ENCODE peak calls at places on chromosome 22, in six cellular contexts. One of them, this sample, is unnamed.

GRCh38 chr22:29205598-29206371 is at the start of gene EMID1:
- DNase-seq in kidney epithelial cell: no peak
- DNase-seq in GM06990: peak
- DNase-seq in foreskin fibroblast: peak
- DNase-seq in transverse colon: peak
- DNase-seq in cardiac muscle cell: peak
- DNase-seq in this sample: no peak

GRCh38 chr22:37276771-37277170 is 5.5 kb upstream of the CYTH4 start:
- DNase-seq in GM06990: no peak
- DNase-seq in kidney epithelial cell: no peak
- DNase-seq in foreskin fibroblast: peak
- DNase-seq in transverse colon: no peak
- DNase-seq in cardiac muscle cell: peak
- DNase-seq in this sample: no peak

GRCh38 chr22:44311855-44312170 is 938 bp downstream of the SHISAL1 start:
- DNase-seq in transverse colon: no peak
- DNase-seq in cardiac muscle cell: peak
- DNase-seq in GM06990: no peak
- DNase-seq in foreskin fibroblast: peak
- DNase-seq in kidney epithelial cell: peak
- DNase-seq in this sample: peak

GRCh38 chr22:30927806-30928205 is 40.8 kb downstream of the MORC2 start:
- DNase-seq in cardiac muscle cell: no peak
- DNase-seq in foreskin fibroblast: no peak
- DNase-seq in kidney epithelial cell: no peak
- DNase-seq in transverse colon: no peak
- DNase-seq in GM06990: no peak
- DNase-seq in this sample: no peak

GRCh38 chr22:36635483-36635882 is 68.1 kb downstream of the CACNG2 start:
- DNase-seq in GM06990: no peak
- DNase-seq in cardiac muscle cell: no peak
- DNase-seq in foreskin fibroblast: no peak
- DNase-seq in transverse colon: no peak
- DNase-seq in kidney epithelial cell: no peak
- DNase-seq in this sample: no peak

GRCh38 chr22:29314537-29315285 is 786 bp downstream of the RASL10A start:
- DNase-seq in cardiac muscle cell: no peak
- DNase-seq in kidney epithelial cell: no peak
- DNase-seq in GM06990: no peak
- DNase-seq in foreskin fibroblast: no peak
- DNase-seq in transverse colon: peak
- DNase-seq in this sample: no peak

GRCh38 chr22:24153353-24153752 is 27.9 kb upstream of the SUSD2 start:
- DNase-seq in kidney epithelial cell: no peak
- DNase-seq in cardiac muscle cell: peak
- DNase-seq in foreskin fibroblast: peak
- DNase-seq in transverse colon: peak
- DNase-seq in GM06990: no peak
- DNase-seq in this sample: no peak

GRCh38 chr22:30922151-30922611 is 46.4 kb downstream of the MORC2 start:
- DNase-seq in foreskin fibroblast: peak
- DNase-seq in kidney epithelial cell: peak
- DNase-seq in cardiac muscle cell: peak
- DNase-seq in GM06990: peak
- DNase-seq in transverse colon: peak
- DNase-seq in this sample: no peak

GRCh38 chr22:48238966-48239365 is 1476.5 kb downstream of the TBC1D22A start:
- DNase-seq in foreskin fibroblast: no peak
- DNase-seq in GM06990: no peak
- DNase-seq in kidney epithelial cell: no peak
- DNase-seq in transverse colon: no peak
- DNase-seq in cardiac muscle cell: no peak
- DNase-seq in this sample: no peak

GRCh38 chr22:41805639-41806038 is 5.2 kb downstream of the CCDC134 start:
- DNase-seq in foreskin fibroblast: no peak
- DNase-seq in kidney epithelial cell: no peak
- DNase-seq in cardiac muscle cell: no peak
- DNase-seq in GM06990: no peak
- DNase-seq in transverse colon: no peak
- DNase-seq in this sample: no peak

GRCh38 chr22:29700206-29700948 is 19.4 kb upstream of the CABP7 start:
- DNase-seq in kidney epithelial cell: no peak
- DNase-seq in foreskin fibroblast: peak
- DNase-seq in cardiac muscle cell: no peak
- DNase-seq in transverse colon: no peak
- DNase-seq in GM06990: no peak
- DNase-seq in this sample: no peak

GRCh38 chr22:37559521-37559900 is 769 bp upstream of the CDC42EP1 start:
- DNase-seq in foreskin fibroblast: no peak
- DNase-seq in transverse colon: no peak
- DNase-seq in cardiac muscle cell: no peak
- DNase-seq in GM06990: no peak
- DNase-seq in kidney epithelial cell: no peak
- DNase-seq in this sample: no peak

GRCh38 chr22:37182101-37182948 is 5.7 kb downstream of the C1QTNF6 start:
- DNase-seq in transverse colon: no peak
- DNase-seq in GM06990: no peak
- DNase-seq in cardiac muscle cell: no peak
- DNase-seq in kidney epithelial cell: no peak
- DNase-seq in foreskin fibroblast: no peak
- DNase-seq in this sample: no peak

GRCh38 chr22:24460418-24461089 is 33.2 kb downstream of the ADORA2A start:
- DNase-seq in GM06990: no peak
- DNase-seq in transverse colon: no peak
- DNase-seq in foreskin fibroblast: no peak
- DNase-seq in kidney epithelial cell: no peak
- DNase-seq in cardiac muscle cell: peak
- DNase-seq in this sample: no peak

GRCh38 chr22:25366876-25367466 is 147.5 kb downstream of the CRYBB2 start:
- DNase-seq in foreskin fibroblast: no peak
- DNase-seq in GM06990: no peak
- DNase-seq in transverse colon: no peak
- DNase-seq in kidney epithelial cell: no peak
- DNase-seq in cardiac muscle cell: no peak
- DNase-seq in this sample: no peak

GRCh38 chr22:35411112-35411511 is 11.2 kb downstream of the MCM5 start:
- DNase-seq in kidney epithelial cell: no peak
- DNase-seq in GM06990: peak
- DNase-seq in transverse colon: peak
- DNase-seq in foreskin fibroblast: no peak
- DNase-seq in cardiac muscle cell: no peak
- DNase-seq in this sample: no peak

GRCh38 chr22:18024276-18024939 is at the start of gene MICAL3:
- DNase-seq in GM06990: peak
- DNase-seq in cardiac muscle cell: peak
- DNase-seq in foreskin fibroblast: peak
- DNase-seq in transverse colon: peak
- DNase-seq in kidney epithelial cell: no peak
- DNase-seq in this sample: no peak

GRCh38 chr22:44204937-44205712 is 24.4 kb downstream of the PARVG start:
- DNase-seq in cardiac muscle cell: no peak
- DNase-seq in foreskin fibroblast: no peak
- DNase-seq in transverse colon: no peak
- DNase-seq in kidney epithelial cell: no peak
- DNase-seq in GM06990: no peak
- DNase-seq in this sample: no peak

GRCh38 chr22:44024288-44024908 is at the start of gene PARVB:
- DNase-seq in kidney epithelial cell: no peak
- DNase-seq in GM06990: peak
- DNase-seq in transverse colon: peak
- DNase-seq in cardiac muscle cell: peak
- DNase-seq in foreskin fibroblast: peak
- DNase-seq in this sample: no peak

GRCh38 chr22:42275970-42276369 is 5.5 kb upstream of the TCF20 start:
- DNase-seq in transverse colon: no peak
- DNase-seq in GM06990: no peak
- DNase-seq in cardiac muscle cell: no peak
- DNase-seq in foreskin fibroblast: no peak
- DNase-seq in kidney epithelial cell: no peak
- DNase-seq in this sample: no peak

GRCh38 chr22:29006346-29006745 is 55.3 kb downstream of the C22orf31 start:
- DNase-seq in GM06990: no peak
- DNase-seq in kidney epithelial cell: no peak
- DNase-seq in cardiac muscle cell: no peak
- DNase-seq in foreskin fibroblast: no peak
- DNase-seq in transverse colon: no peak
- DNase-seq in this sample: no peak

GRCh38 chr22:21673534-21674321 is 7.9 kb downstream of the PPIL2 start:
- DNase-seq in foreskin fibroblast: no peak
- DNase-seq in GM06990: no peak
- DNase-seq in transverse colon: no peak
- DNase-seq in cardiac muscle cell: no peak
- DNase-seq in kidney epithelial cell: no peak
- DNase-seq in this sample: no peak

DNA sequence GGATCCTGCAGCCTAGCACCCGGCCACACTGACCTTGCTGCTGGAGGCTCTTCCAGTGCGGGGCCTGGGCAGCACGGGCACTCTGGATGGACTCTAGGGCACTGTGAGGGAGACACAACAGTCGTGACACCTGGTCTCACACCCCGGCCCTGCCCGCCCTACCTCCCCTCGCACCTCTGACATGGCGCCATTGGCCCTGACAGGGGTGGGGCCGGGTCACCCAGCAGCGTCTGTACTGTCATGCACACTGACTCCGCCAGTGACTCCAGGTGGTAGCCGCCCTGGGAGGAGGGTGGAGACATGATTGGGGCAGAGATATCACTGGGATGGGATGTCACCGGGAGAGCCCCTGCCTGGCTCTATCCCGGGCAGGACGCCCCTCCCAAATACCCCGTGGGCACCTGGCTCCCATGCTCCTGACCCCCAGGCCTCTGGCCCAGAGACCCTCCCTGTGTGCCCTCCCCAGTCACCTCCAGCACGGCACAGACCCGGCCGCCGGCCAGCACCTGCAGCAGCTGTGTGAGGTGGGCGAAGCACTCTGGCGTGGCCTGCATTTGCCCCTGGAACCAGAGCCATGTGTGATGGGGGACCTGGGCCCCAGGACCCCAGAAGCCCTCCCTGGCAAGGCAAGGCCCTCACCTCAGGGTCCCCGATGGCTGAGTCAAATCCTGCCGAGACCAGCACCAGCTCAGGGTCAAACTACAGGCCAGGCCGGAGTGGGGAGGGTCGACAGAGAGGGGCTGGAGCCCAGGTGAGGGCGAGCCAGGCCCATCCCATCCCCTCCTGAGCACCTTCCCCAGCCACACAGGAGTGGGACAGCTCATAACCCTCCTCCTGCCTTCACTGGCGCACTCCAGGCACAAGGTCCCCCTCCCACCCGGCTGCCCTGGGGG is 2.6 kb downstream of the HDAC10 start:
- DNase-seq in GM06990: no peak
- DNase-seq in cardiac muscle cell: no peak
- DNase-seq in transverse colon: no peak
- DNase-seq in foreskin fibroblast: no peak
- DNase-seq in kidney epithelial cell: no peak
- DNase-seq in this sample: no peak
- H3K4me3 ChIP-seq in GM06990: no peak
- H3K4me3 ChIP-seq in cardiac muscle cell: no peak
- H3K4me3 ChIP-seq in transverse colon: no peak
- H3K4me3 ChIP-seq in foreskin fibroblast: no peak
- H3K4me3 ChIP-seq in kidney epithelial cell: no peak
- H3K4me3 ChIP-seq in this sample: no peak

GRCh38 chr22:22916952-22917290 is 29.3 kb downstream of the IGLL5 start:
- DNase-seq in transverse colon: no peak
- DNase-seq in cardiac muscle cell: no peak
- DNase-seq in kidney epithelial cell: no peak
- DNase-seq in foreskin fibroblast: no peak
- DNase-seq in GM06990: no peak
- DNase-seq in this sample: no peak

GRCh38 chr22:22919041-22919440 is 31.4 kb downstream of the IGLL5 start:
- DNase-seq in foreskin fibroblast: no peak
- DNase-seq in transverse colon: no peak
- DNase-seq in kidney epithelial cell: no peak
- DNase-seq in cardiac muscle cell: no peak
- DNase-seq in GM06990: no peak
- DNase-seq in this sample: no peak

GRCh38 chr22:22917377-22917776 is 29.8 kb downstream of the IGLL5 start:
- DNase-seq in transverse colon: no peak
- DNase-seq in foreskin fibroblast: no peak
- DNase-seq in GM06990: no peak
- DNase-seq in kidney epithelial cell: no peak
- DNase-seq in cardiac muscle cell: no peak
- DNase-seq in this sample: no peak

GRCh38 chr22:22920104-22920654 is 32.6 kb downstream of the IGLL5 start:
- DNase-seq in kidney epithelial cell: no peak
- DNase-seq in transverse colon: no peak
- DNase-seq in foreskin fibroblast: no peak
- DNase-seq in GM06990: no peak
- DNase-seq in cardiac muscle cell: no peak
- DNase-seq in this sample: no peak

GRCh38 chr22:22918297-22918965 is 30.8 kb downstream of the IGLL5 start:
- DNase-seq in transverse colon: no peak
- DNase-seq in kidney epithelial cell: no peak
- DNase-seq in cardiac muscle cell: no peak
- DNase-seq in GM06990: no peak
- DNase-seq in foreskin fibroblast: no peak
- DNase-seq in this sample: no peak
- H3K4me3 ChIP-seq in transverse colon: no peak
- H3K4me3 ChIP-seq in kidney epithelial cell: no peak
- H3K4me3 ChIP-seq in cardiac muscle cell: no peak
- H3K4me3 ChIP-seq in GM06990: no peak
- H3K4me3 ChIP-seq in foreskin fibroblast: no peak
- H3K4me3 ChIP-seq in this sample: no peak

DNA sequence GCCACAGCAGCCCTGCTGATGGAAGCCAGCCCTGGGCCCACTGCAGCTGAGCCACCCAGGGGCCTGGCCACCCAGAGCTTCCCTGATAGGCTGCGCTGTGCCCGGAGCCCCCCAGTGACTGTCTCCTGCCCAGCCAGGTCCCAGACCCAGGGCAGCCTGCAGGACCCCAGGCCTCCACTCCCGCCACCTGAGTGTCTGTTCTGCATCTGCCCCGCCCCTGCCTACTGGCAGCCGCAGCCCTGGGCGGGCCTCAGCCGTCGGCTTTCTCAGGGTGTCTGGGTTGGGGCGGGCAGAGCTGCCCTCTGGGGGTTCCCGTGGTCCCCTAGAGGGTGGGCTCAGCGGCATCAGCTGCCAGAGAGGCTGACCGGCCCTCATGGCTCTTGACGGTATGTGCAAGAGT is 12.5 kb upstream of the PIM3 start:
- DNase-seq in kidney epithelial cell: no peak
- DNase-seq in cardiac muscle cell: no peak
- DNase-seq in foreskin fibroblast: no peak
- DNase-seq in GM06990: no peak
- DNase-seq in transverse colon: peak
- DNase-seq in this sample: no peak
- H3K4me3 ChIP-seq in kidney epithelial cell: no peak
- H3K4me3 ChIP-seq in cardiac muscle cell: no peak
- H3K4me3 ChIP-seq in foreskin fibroblast: no peak
- H3K4me3 ChIP-seq in GM06990: no peak
- H3K4me3 ChIP-seq in transverse colon: peak
- H3K4me3 ChIP-seq in this sample: no peak

DNA sequence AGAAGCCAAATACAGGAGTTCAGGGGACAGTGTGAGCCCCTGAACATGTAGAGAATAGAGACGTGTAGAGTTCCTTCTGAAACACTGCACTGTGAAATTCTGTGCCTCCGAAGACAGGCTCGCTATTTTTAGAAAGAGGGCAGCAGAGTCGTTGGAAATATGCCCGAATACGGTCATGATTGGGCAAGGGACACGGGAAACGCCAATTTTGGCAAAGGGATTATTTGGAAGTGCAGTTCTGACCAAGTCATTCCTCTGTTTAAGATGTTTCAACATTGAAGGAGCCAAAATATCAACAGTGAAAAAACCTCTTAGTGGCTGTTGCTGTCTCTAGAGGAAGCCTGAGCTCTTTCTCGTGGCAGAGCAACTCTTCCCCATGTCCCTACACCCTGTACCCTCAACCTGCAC is 9.5 kb upstream of the CBX6 start:
- DNase-seq in kidney epithelial cell: no peak
- DNase-seq in foreskin fibroblast: peak
- DNase-seq in GM06990: no peak
- DNase-seq in cardiac muscle cell: peak
- DNase-seq in transverse colon: peak
- DNase-seq in this sample: peak
- H3K4me3 ChIP-seq in kidney epithelial cell: no peak
- H3K4me3 ChIP-seq in foreskin fibroblast: no peak
- H3K4me3 ChIP-seq in GM06990: no peak
- H3K4me3 ChIP-seq in cardiac muscle cell: no peak
- H3K4me3 ChIP-seq in transverse colon: no peak
- H3K4me3 ChIP-seq in this sample: no peak

This sample was measured in AG04449.